ENCODE peak calls at places on chromosomes 7 and 10, in five cellular contexts. One of them, this sample, is unnamed.

GRCh38 chr10:13915710-13916109 is 328.9 kb downstream of the PRPF18 start:
- DNase-seq in RPMI8226: no peak
- DNase-seq in WERI-Rb-1: no peak
- DNase-seq in nucleus accumbens: peak; percentile 82
- DNase-seq in AG08395: no peak
- DNase-seq in this sample: no peak

GRCh38 chr7:135923700-135924261 is 53.4 kb downstream of the MTPN start:
- DNase-seq in AG08395: peak; percentile 95
- DNase-seq in RPMI8226: no peak
- DNase-seq in WERI-Rb-1: no peak
- DNase-seq in nucleus accumbens: no peak
- DNase-seq in this sample: peak; percentile 92

GRCh38 chr10:14606633-14607032 is 168.1 kb downstream of the FAM107B start:
- DNase-seq in WERI-Rb-1: no peak
- DNase-seq in nucleus accumbens: no peak
- DNase-seq in AG08395: no peak
- DNase-seq in RPMI8226: no peak
- DNase-seq in this sample: no peak

GRCh38 chr7:79185605-79186004 is 267.9 kb downstream of the MAGI2 start:
- DNase-seq in RPMI8226: no peak
- DNase-seq in AG08395: no peak
- DNase-seq in WERI-Rb-1: no peak
- DNase-seq in nucleus accumbens: no peak
- DNase-seq in this sample: no peak

GRCh38 chr7:144487906-144488305 is 84.4 kb upstream of the NOBOX start:
- DNase-seq in WERI-Rb-1: no peak
- DNase-seq in RPMI8226: no peak
- DNase-seq in nucleus accumbens: no peak
- DNase-seq in AG08395: no peak
- DNase-seq in this sample: no peak

GRCh38 chr7:136618788-136619187 is 249.7 kb upstream of the CHRM2 start:
- DNase-seq in nucleus accumbens: no peak
- DNase-seq in RPMI8226: no peak
- DNase-seq in AG08395: no peak
- DNase-seq in WERI-Rb-1: no peak
- DNase-seq in this sample: no peak

GRCh38 chr7:31735991-31736982 is 49.3 kb downstream of the PPP1R17 start:
- DNase-seq in RPMI8226: peak; percentile 55
- DNase-seq in WERI-Rb-1: peak; percentile 68
- DNase-seq in nucleus accumbens: peak; percentile 16
- DNase-seq in AG08395: peak; percentile 71
- DNase-seq in this sample: peak; percentile 29

GRCh38 chr10:103504181-103504783 is 10.8 kb downstream of the NEURL1 start:
- DNase-seq in nucleus accumbens: no peak
- DNase-seq in WERI-Rb-1: no peak
- DNase-seq in RPMI8226: peak; percentile 79
- DNase-seq in AG08395: no peak
- DNase-seq in this sample: no peak

GRCh38 chr10:86162696-86163400 is 203.7 kb downstream of the GRID1 start:
- DNase-seq in RPMI8226: no peak
- DNase-seq in nucleus accumbens: no peak
- DNase-seq in WERI-Rb-1: peak; percentile 6
- DNase-seq in AG08395: no peak
- DNase-seq in this sample: no peak

GRCh38 chr7:92135490-92135889 is 1.2 kb upstream of the CYP51A1 start:
- DNase-seq in AG08395: no peak
- DNase-seq in RPMI8226: no peak
- DNase-seq in nucleus accumbens: no peak
- DNase-seq in WERI-Rb-1: no peak
- DNase-seq in this sample: no peak

GRCh38 chr10:17001961-17002749 is 127.5 kb downstream of the CUBN start:
- DNase-seq in RPMI8226: no peak
- DNase-seq in nucleus accumbens: no peak
- DNase-seq in WERI-Rb-1: no peak
- DNase-seq in AG08395: peak; percentile 84
- DNase-seq in this sample: peak; percentile 99

GRCh38 chr7:27106181-27106905 is 3.9 kb upstream of the HOXA2 start:
- DNase-seq in RPMI8226: no peak
- DNase-seq in nucleus accumbens: no peak
- DNase-seq in WERI-Rb-1: no peak
- DNase-seq in AG08395: no peak
- DNase-seq in this sample: no peak

GRCh38 chr7:37945336-37945735 is 24.9 kb downstream of the EPDR1 start:
- DNase-seq in WERI-Rb-1: no peak
- DNase-seq in RPMI8226: no peak
- DNase-seq in nucleus accumbens: no peak
- DNase-seq in AG08395: no peak
- DNase-seq in this sample: no peak

GRCh38 chr7:40372031-40372430 is 237.2 kb downstream of the SUGCT start:
- DNase-seq in nucleus accumbens: no peak
- DNase-seq in RPMI8226: no peak
- DNase-seq in AG08395: peak; percentile 10
- DNase-seq in WERI-Rb-1: no peak
- DNase-seq in this sample: no peak